ENCODE peak calls at places on chromosomes 6 and 20, in ten cellular contexts. One of them, this sample, is unnamed.

GRCh38 chr6:158938811-158939254 is 61.2 kb downstream of the RSPH3 start:
- DNase-seq in NCI-H774: no peak
- DNase-seq in HEK293T: no peak
- DNase-seq in left cardiac atrium: peak
- DNase-seq in right lobe of liver: no peak
- DNase-seq in OCI-LY7: peak
- DNase-seq in stimulated activated effector memory CD8-positive, alpha-beta T cell treated with anti-CD3 and anti-CD28 coated beads, Interleukin-12 subunit alpha, Interleukin-12 subunit beta, amount 100 ng/mL, for 72 hours: no peak
- DNase-seq in HCEC 1CT: no peak
- DNase-seq in GM12892: no peak
- DNase-seq in lower leg skin: no peak
- DNase-seq in this sample: no peak

GRCh38 chr6:30615219-30615957 is 1.7 kb downstream of the PPP1R10 start:
- DNase-seq in OCI-LY7: peak
- DNase-seq in GM12892: no peak
- DNase-seq in NCI-H774: peak
- DNase-seq in lower leg skin: peak
- DNase-seq in HEK293T: no peak
- DNase-seq in HCEC 1CT: peak
- DNase-seq in right lobe of liver: no peak
- DNase-seq in stimulated activated effector memory CD8-positive, alpha-beta T cell treated with anti-CD3 and anti-CD28 coated beads, Interleukin-12 subunit alpha, Interleukin-12 subunit beta, amount 100 ng/mL, for 72 hours: peak
- DNase-seq in left cardiac atrium: no peak
- DNase-seq in this sample: no peak

GRCh38 chr6:48919555-48919954 is 543.5 kb downstream of the MMUT start:
- DNase-seq in NCI-H774: no peak
- DNase-seq in HCEC 1CT: no peak
- DNase-seq in HEK293T: no peak
- DNase-seq in right lobe of liver: no peak
- DNase-seq in left cardiac atrium: no peak
- DNase-seq in stimulated activated effector memory CD8-positive, alpha-beta T cell treated with anti-CD3 and anti-CD28 coated beads, Interleukin-12 subunit alpha, Interleukin-12 subunit beta, amount 100 ng/mL, for 72 hours: no peak
- DNase-seq in lower leg skin: no peak
- DNase-seq in OCI-LY7: no peak
- DNase-seq in GM12892: no peak
- DNase-seq in this sample: no peak

GRCh38 chr6:33441457-33441856 is 12.9 kb upstream of the ZBTB9 start:
- DNase-seq in HCEC 1CT: no peak
- DNase-seq in HEK293T: no peak
- DNase-seq in NCI-H774: no peak
- DNase-seq in OCI-LY7: no peak
- DNase-seq in left cardiac atrium: no peak
- DNase-seq in lower leg skin: no peak
- DNase-seq in right lobe of liver: no peak
- DNase-seq in stimulated activated effector memory CD8-positive, alpha-beta T cell treated with anti-CD3 and anti-CD28 coated beads, Interleukin-12 subunit alpha, Interleukin-12 subunit beta, amount 100 ng/mL, for 72 hours: no peak
- DNase-seq in GM12892: no peak
- DNase-seq in this sample: no peak

GRCh38 chr20:62675156-62675871 is 33.0 kb downstream of the SLCO4A1 start:
- DNase-seq in lower leg skin: no peak
- DNase-seq in HEK293T: no peak
- DNase-seq in NCI-H774: no peak
- DNase-seq in HCEC 1CT: no peak
- DNase-seq in GM12892: no peak
- DNase-seq in stimulated activated effector memory CD8-positive, alpha-beta T cell treated with anti-CD3 and anti-CD28 coated beads, Interleukin-12 subunit alpha, Interleukin-12 subunit beta, amount 100 ng/mL, for 72 hours: no peak
- DNase-seq in right lobe of liver: no peak
- DNase-seq in OCI-LY7: no peak
- DNase-seq in left cardiac atrium: no peak
- DNase-seq in this sample: no peak

GRCh38 chr20:45427236-45428149 is 11.6 kb downstream of the PIGT start:
- DNase-seq in stimulated activated effector memory CD8-positive, alpha-beta T cell treated with anti-CD3 and anti-CD28 coated beads, Interleukin-12 subunit alpha, Interleukin-12 subunit beta, amount 100 ng/mL, for 72 hours: no peak
- DNase-seq in left cardiac atrium: peak
- DNase-seq in HEK293T: no peak
- DNase-seq in lower leg skin: no peak
- DNase-seq in NCI-H774: no peak
- DNase-seq in HCEC 1CT: no peak
- DNase-seq in right lobe of liver: no peak
- DNase-seq in OCI-LY7: no peak
- DNase-seq in GM12892: no peak
- DNase-seq in this sample: no peak

GRCh38 chr6:139743629-139744028 is 369.2 kb upstream of the CITED2 start:
- DNase-seq in stimulated activated effector memory CD8-positive, alpha-beta T cell treated with anti-CD3 and anti-CD28 coated beads, Interleukin-12 subunit alpha, Interleukin-12 subunit beta, amount 100 ng/mL, for 72 hours: no peak
- DNase-seq in lower leg skin: no peak
- DNase-seq in HEK293T: no peak
- DNase-seq in HCEC 1CT: peak
- DNase-seq in right lobe of liver: no peak
- DNase-seq in OCI-LY7: no peak
- DNase-seq in NCI-H774: no peak
- DNase-seq in left cardiac atrium: no peak
- DNase-seq in GM12892: no peak
- DNase-seq in this sample: no peak

GRCh38 chr20:25336561-25337422 is 53.8 kb downstream of the ABHD12 start:
- DNase-seq in GM12892: no peak
- DNase-seq in stimulated activated effector memory CD8-positive, alpha-beta T cell treated with anti-CD3 and anti-CD28 coated beads, Interleukin-12 subunit alpha, Interleukin-12 subunit beta, amount 100 ng/mL, for 72 hours: no peak
- DNase-seq in left cardiac atrium: no peak
- DNase-seq in HCEC 1CT: peak
- DNase-seq in right lobe of liver: no peak
- DNase-seq in lower leg skin: peak
- DNase-seq in HEK293T: no peak
- DNase-seq in NCI-H774: no peak
- DNase-seq in OCI-LY7: no peak
- DNase-seq in this sample: no peak

GRCh38 chr20:62776692-62777527 is 19.4 kb upstream of the MRGBP start:
- DNase-seq in lower leg skin: no peak
- DNase-seq in HEK293T: peak
- DNase-seq in GM12892: peak
- DNase-seq in right lobe of liver: peak
- DNase-seq in OCI-LY7: peak
- DNase-seq in HCEC 1CT: peak
- DNase-seq in NCI-H774: no peak
- DNase-seq in left cardiac atrium: no peak
- DNase-seq in stimulated activated effector memory CD8-positive, alpha-beta T cell treated with anti-CD3 and anti-CD28 coated beads, Interleukin-12 subunit alpha, Interleukin-12 subunit beta, amount 100 ng/mL, for 72 hours: no peak
- DNase-seq in this sample: peak

GRCh38 chr6:43669922-43670622 is 17.5 kb downstream of the MRPS18A start:
- DNase-seq in HEK293T: no peak
- DNase-seq in HCEC 1CT: no peak
- DNase-seq in left cardiac atrium: no peak
- DNase-seq in NCI-H774: no peak
- DNase-seq in OCI-LY7: no peak
- DNase-seq in GM12892: no peak
- DNase-seq in stimulated activated effector memory CD8-positive, alpha-beta T cell treated with anti-CD3 and anti-CD28 coated beads, Interleukin-12 subunit alpha, Interleukin-12 subunit beta, amount 100 ng/mL, for 72 hours: no peak
- DNase-seq in right lobe of liver: no peak
- DNase-seq in lower leg skin: no peak
- DNase-seq in this sample: no peak

GRCh38 chr6:82353848-82354247 is 9.8 kb upstream of the TPBG start:
- DNase-seq in right lobe of liver: no peak
- DNase-seq in OCI-LY7: no peak
- DNase-seq in GM12892: no peak
- DNase-seq in left cardiac atrium: no peak
- DNase-seq in HCEC 1CT: no peak
- DNase-seq in stimulated activated effector memory CD8-positive, alpha-beta T cell treated with anti-CD3 and anti-CD28 coated beads, Interleukin-12 subunit alpha, Interleukin-12 subunit beta, amount 100 ng/mL, for 72 hours: no peak
- DNase-seq in HEK293T: no peak
- DNase-seq in lower leg skin: no peak
- DNase-seq in NCI-H774: no peak
- DNase-seq in this sample: no peak

GRCh38 chr20:52150440-52151258 is 40.9 kb downstream of the ZFP64 start:
- DNase-seq in OCI-LY7: peak
- DNase-seq in GM12892: no peak
- DNase-seq in stimulated activated effector memory CD8-positive, alpha-beta T cell treated with anti-CD3 and anti-CD28 coated beads, Interleukin-12 subunit alpha, Interleukin-12 subunit beta, amount 100 ng/mL, for 72 hours: no peak
- DNase-seq in right lobe of liver: no peak
- DNase-seq in left cardiac atrium: no peak
- DNase-seq in HEK293T: peak
- DNase-seq in HCEC 1CT: peak
- DNase-seq in lower leg skin: no peak
- DNase-seq in NCI-H774: peak
- DNase-seq in this sample: peak

GRCh38 chr20:7704021-7704420 is 236.2 kb downstream of the HAO1 start:
- DNase-seq in left cardiac atrium: no peak
- DNase-seq in HEK293T: no peak
- DNase-seq in GM12892: no peak
- DNase-seq in stimulated activated effector memory CD8-positive, alpha-beta T cell treated with anti-CD3 and anti-CD28 coated beads, Interleukin-12 subunit alpha, Interleukin-12 subunit beta, amount 100 ng/mL, for 72 hours: no peak
- DNase-seq in right lobe of liver: no peak
- DNase-seq in OCI-LY7: no peak
- DNase-seq in NCI-H774: peak
- DNase-seq in HCEC 1CT: no peak
- DNase-seq in lower leg skin: no peak
- DNase-seq in this sample: no peak

GRCh38 chr6:31892821-31893220 is 4.7 kb downstream of the EHMT2 start:
- DNase-seq in HCEC 1CT: no peak
- DNase-seq in OCI-LY7: no peak
- DNase-seq in right lobe of liver: no peak
- DNase-seq in lower leg skin: no peak
- DNase-seq in NCI-H774: no peak
- DNase-seq in HEK293T: no peak
- DNase-seq in stimulated activated effector memory CD8-positive, alpha-beta T cell treated with anti-CD3 and anti-CD28 coated beads, Interleukin-12 subunit alpha, Interleukin-12 subunit beta, amount 100 ng/mL, for 72 hours: no peak
- DNase-seq in left cardiac atrium: no peak
- DNase-seq in GM12892: no peak
- DNase-seq in this sample: no peak

GRCh38 chr6:139173172-139173571 is 38.3 kb downstream of the HECA start:
- DNase-seq in HCEC 1CT: peak
- DNase-seq in left cardiac atrium: no peak
- DNase-seq in GM12892: no peak
- DNase-seq in OCI-LY7: no peak
- DNase-seq in lower leg skin: no peak
- DNase-seq in NCI-H774: no peak
- DNase-seq in HEK293T: no peak
- DNase-seq in right lobe of liver: no peak
- DNase-seq in stimulated activated effector memory CD8-positive, alpha-beta T cell treated with anti-CD3 and anti-CD28 coated beads, Interleukin-12 subunit alpha, Interleukin-12 subunit beta, amount 100 ng/mL, for 72 hours: no peak
- DNase-seq in this sample: no peak

GRCh38 chr6:70391513-70391912 is 21.8 kb upstream of the FAM135A start:
- DNase-seq in HCEC 1CT: no peak
- DNase-seq in NCI-H774: no peak
- DNase-seq in stimulated activated effector memory CD8-positive, alpha-beta T cell treated with anti-CD3 and anti-CD28 coated beads, Interleukin-12 subunit alpha, Interleukin-12 subunit beta, amount 100 ng/mL, for 72 hours: no peak
- DNase-seq in left cardiac atrium: no peak
- DNase-seq in GM12892: no peak
- DNase-seq in OCI-LY7: no peak
- DNase-seq in HEK293T: no peak
- DNase-seq in lower leg skin: no peak
- DNase-seq in right lobe of liver: no peak
- DNase-seq in this sample: no peak

GRCh38 chr6:46925563-46926253 is 4.0 kb upstream of the ADGRF5 start:
- DNase-seq in left cardiac atrium: peak
- DNase-seq in right lobe of liver: no peak
- DNase-seq in lower leg skin: peak
- DNase-seq in HEK293T: no peak
- DNase-seq in OCI-LY7: no peak
- DNase-seq in HCEC 1CT: peak
- DNase-seq in NCI-H774: no peak
- DNase-seq in stimulated activated effector memory CD8-positive, alpha-beta T cell treated with anti-CD3 and anti-CD28 coated beads, Interleukin-12 subunit alpha, Interleukin-12 subunit beta, amount 100 ng/mL, for 72 hours: no peak
- DNase-seq in GM12892: no peak
- DNase-seq in this sample: no peak

GRCh38 chr6:29663300-29664039 is 6.6 kb downstream of the MOG start:
- DNase-seq in GM12892: no peak
- DNase-seq in HEK293T: no peak
- DNase-seq in lower leg skin: no peak
- DNase-seq in HCEC 1CT: no peak
- DNase-seq in NCI-H774: no peak
- DNase-seq in left cardiac atrium: no peak
- DNase-seq in stimulated activated effector memory CD8-positive, alpha-beta T cell treated with anti-CD3 and anti-CD28 coated beads, Interleukin-12 subunit alpha, Interleukin-12 subunit beta, amount 100 ng/mL, for 72 hours: no peak
- DNase-seq in right lobe of liver: no peak
- DNase-seq in OCI-LY7: no peak
- DNase-seq in this sample: no peak

GRCh38 chr6:148251891-148252290 is 90.7 kb upstream of the SASH1 start:
- DNase-seq in GM12892: no peak
- DNase-seq in lower leg skin: no peak
- DNase-seq in stimulated activated effector memory CD8-positive, alpha-beta T cell treated with anti-CD3 and anti-CD28 coated beads, Interleukin-12 subunit alpha, Interleukin-12 subunit beta, amount 100 ng/mL, for 72 hours: no peak
- DNase-seq in right lobe of liver: no peak
- DNase-seq in NCI-H774: no peak
- DNase-seq in left cardiac atrium: no peak
- DNase-seq in HCEC 1CT: peak
- DNase-seq in OCI-LY7: no peak
- DNase-seq in HEK293T: no peak
- DNase-seq in this sample: no peak

GRCh38 chr6:150755042-150755441 is 110.5 kb upstream of the MTHFD1L start:
- DNase-seq in NCI-H774: no peak
- DNase-seq in OCI-LY7: no peak
- DNase-seq in lower leg skin: no peak
- DNase-seq in left cardiac atrium: no peak
- DNase-seq in HCEC 1CT: no peak
- DNase-seq in GM12892: no peak
- DNase-seq in stimulated activated effector memory CD8-positive, alpha-beta T cell treated with anti-CD3 and anti-CD28 coated beads, Interleukin-12 subunit alpha, Interleukin-12 subunit beta, amount 100 ng/mL, for 72 hours: no peak
- DNase-seq in right lobe of liver: no peak
- DNase-seq in HEK293T: no peak
- DNase-seq in this sample: no peak

GRCh38 chr6:53376661-53377226 is 28.0 kb upstream of the ELOVL5 start:
- DNase-seq in GM12892: no peak
- DNase-seq in stimulated activated effector memory CD8-positive, alpha-beta T cell treated with anti-CD3 and anti-CD28 coated beads, Interleukin-12 subunit alpha, Interleukin-12 subunit beta, amount 100 ng/mL, for 72 hours: no peak
- DNase-seq in right lobe of liver: no peak
- DNase-seq in OCI-LY7: no peak
- DNase-seq in left cardiac atrium: no peak
- DNase-seq in HCEC 1CT: no peak
- DNase-seq in NCI-H774: no peak
- DNase-seq in lower leg skin: no peak
- DNase-seq in HEK293T: no peak
- DNase-seq in this sample: no peak

GRCh38 chr20:63939061-63939935 is 16.9 kb downstream of the UCKL1 start:
- DNase-seq in left cardiac atrium: peak
- DNase-seq in GM12892: no peak
- DNase-seq in NCI-H774: no peak
- DNase-seq in HCEC 1CT: no peak
- DNase-seq in OCI-LY7: no peak
- DNase-seq in right lobe of liver: no peak
- DNase-seq in HEK293T: no peak
- DNase-seq in lower leg skin: no peak
- DNase-seq in stimulated activated effector memory CD8-positive, alpha-beta T cell treated with anti-CD3 and anti-CD28 coated beads, Interleukin-12 subunit alpha, Interleukin-12 subunit beta, amount 100 ng/mL, for 72 hours: no peak
- DNase-seq in this sample: no peak

GRCh38 chr6:84816196-84816745 is 51.9 kb upstream of the TBX18 start:
- DNase-seq in OCI-LY7: no peak
- DNase-seq in stimulated activated effector memory CD8-positive, alpha-beta T cell treated with anti-CD3 and anti-CD28 coated beads, Interleukin-12 subunit alpha, Interleukin-12 subunit beta, amount 100 ng/mL, for 72 hours: no peak
- DNase-seq in lower leg skin: no peak
- DNase-seq in GM12892: no peak
- DNase-seq in NCI-H774: no peak
- DNase-seq in right lobe of liver: no peak
- DNase-seq in HCEC 1CT: no peak
- DNase-seq in left cardiac atrium: no peak
- DNase-seq in HEK293T: no peak
- DNase-seq in this sample: no peak

GRCh38 chr6:39707962-39708683 is 17.1 kb downstream of the KIF6 start:
- DNase-seq in OCI-LY7: no peak
- DNase-seq in stimulated activated effector memory CD8-positive, alpha-beta T cell treated with anti-CD3 and anti-CD28 coated beads, Interleukin-12 subunit alpha, Interleukin-12 subunit beta, amount 100 ng/mL, for 72 hours: no peak
- DNase-seq in lower leg skin: no peak
- DNase-seq in HCEC 1CT: no peak
- DNase-seq in NCI-H774: no peak
- DNase-seq in left cardiac atrium: no peak
- DNase-seq in HEK293T: no peak
- DNase-seq in right lobe of liver: no peak
- DNase-seq in GM12892: no peak
- DNase-seq in this sample: no peak

GRCh38 chr6:138550346-138550767 is 51.1 kb upstream of the NHSL1 start:
- DNase-seq in right lobe of liver: peak
- DNase-seq in HCEC 1CT: no peak
- DNase-seq in OCI-LY7: no peak
- DNase-seq in HEK293T: no peak
- DNase-seq in lower leg skin: no peak
- DNase-seq in NCI-H774: no peak
- DNase-seq in stimulated activated effector memory CD8-positive, alpha-beta T cell treated with anti-CD3 and anti-CD28 coated beads, Interleukin-12 subunit alpha, Interleukin-12 subunit beta, amount 100 ng/mL, for 72 hours: no peak
- DNase-seq in GM12892: no peak
- DNase-seq in left cardiac atrium: no peak
- DNase-seq in this sample: no peak

GRCh38 chr20:39019805-39020325 is 57.7 kb downstream of the DHX35 start:
- DNase-seq in left cardiac atrium: no peak
- DNase-seq in right lobe of liver: no peak
- DNase-seq in GM12892: no peak
- DNase-seq in HCEC 1CT: no peak
- DNase-seq in HEK293T: no peak
- DNase-seq in NCI-H774: no peak
- DNase-seq in OCI-LY7: no peak
- DNase-seq in stimulated activated effector memory CD8-positive, alpha-beta T cell treated with anti-CD3 and anti-CD28 coated beads, Interleukin-12 subunit alpha, Interleukin-12 subunit beta, amount 100 ng/mL, for 72 hours: no peak
- DNase-seq in lower leg skin: no peak
- DNase-seq in this sample: no peak

GRCh38 chr20:45470262-45470931 is 844 bp downstream of the WFDC2 start:
- DNase-seq in left cardiac atrium: peak
- DNase-seq in lower leg skin: no peak
- DNase-seq in GM12892: no peak
- DNase-seq in NCI-H774: peak
- DNase-seq in OCI-LY7: no peak
- DNase-seq in stimulated activated effector memory CD8-positive, alpha-beta T cell treated with anti-CD3 and anti-CD28 coated beads, Interleukin-12 subunit alpha, Interleukin-12 subunit beta, amount 100 ng/mL, for 72 hours: peak
- DNase-seq in HCEC 1CT: no peak
- DNase-seq in HEK293T: no peak
- DNase-seq in right lobe of liver: no peak
- DNase-seq in this sample: no peak

GRCh38 chr20:36102809-36103596 is 51.5 kb upstream of the EPB41L1 start:
- DNase-seq in stimulated activated effector memory CD8-positive, alpha-beta T cell treated with anti-CD3 and anti-CD28 coated beads, Interleukin-12 subunit alpha, Interleukin-12 subunit beta, amount 100 ng/mL, for 72 hours: no peak
- DNase-seq in lower leg skin: no peak
- DNase-seq in HEK293T: no peak
- DNase-seq in GM12892: no peak
- DNase-seq in HCEC 1CT: no peak
- DNase-seq in NCI-H774: no peak
- DNase-seq in OCI-LY7: no peak
- DNase-seq in right lobe of liver: no peak
- DNase-seq in left cardiac atrium: no peak
- DNase-seq in this sample: no peak

This sample was measured in germinal center.